ENCODE peak calls at places on chromosomes 5 and 9, in ten cellular contexts. N is HT1080; D is RCC 7860; Y is iPS DF 6.9; P is hippocampal formation; A is WTC11; I is bronchial epithelial cell; L is HT-29; H is activated CD4-positive, alpha-beta T cell treated with anti-CD3 and anti-CD28 coated beads for 48 hours; U is fibroblast of lung. B is an unnamed sample.

GRCh38 chr9:70291446-70291845 is 32.7 kb downstream of the SMC5 start:
- DNase-seq in U (no peak), A (no peak), H (no peak), P (no peak), Y (no peak), D (no peak), I (no peak), N (no peak), L (no peak), B (no peak)

GRCh38 chr5:176508603-176509002 is 28.6 kb downstream of the RNF44 start:
- DNase-seq in H (no peak), Y (no peak), P (no peak), D (no peak), N (no peak), I (no peak), L (no peak), A (no peak), U (no peak), B (no peak)

GRCh38 chr5:9316733-9317132 is 229.1 kb downstream of the SEMA5A start:
- DNase-seq in U (no peak), L (peak), P (no peak), N (no peak), I (peak), H (no peak), D (no peak), A (no peak), Y (no peak), B (no peak)

GRCh38 chr5:58080573-58080972 is 379.3 kb downstream of the PLK2 start:
- DNase-seq in U (peak), L (peak), I (peak), P (no peak), D (no peak), A (no peak), Y (no peak), N (peak), H (no peak), B (no peak)

GRCh38 chr9:20873240-20873860 is 158.1 kb downstream of the HACD4 start:
- DNase-seq in Y (no peak), U (peak), D (peak), I (no peak), H (no peak), N (no peak), P (no peak), A (no peak), L (no peak), B (no peak)

GRCh38 chr9:129989362-129989708 is 53.7 kb downstream of the FNBP1 start:
- DNase-seq in A (no peak), I (no peak), N (no peak), L (no peak), D (no peak), U (no peak), P (no peak), H (no peak), Y (no peak), B (no peak)

GRCh38 chr5:68344447-68345111 is 129.0 kb downstream of the PIK3R1 start:
- DNase-seq in Y (no peak), A (no peak), P (no peak), D (peak), I (peak), L (peak), U (peak), N (peak), H (peak), B (no peak)

GRCh38 chr5:146751781-146752401 is 126.7 kb downstream of the PPP2R2B start:
- DNase-seq in A (no peak), H (peak), N (no peak), U (no peak), L (no peak), I (no peak), P (no peak), Y (no peak), D (no peak), B (no peak)

GRCh38 chr5:43514471-43514815 is 505 bp downstream of the C5orf34 start:
- DNase-seq in A (no peak), U (peak), H (peak), P (no peak), D (peak), L (no peak), Y (no peak), I (peak), N (no peak), B (no peak)

GRCh38 chr5:33445808-33446207 is 5.0 kb downstream of the TARS1 start:
- DNase-seq in I (no peak), Y (no peak), D (no peak), H (no peak), A (no peak), P (no peak), L (no peak), U (no peak), N (no peak), B (no peak)

GRCh38 chr5:135950611-135951010 is 4.2 kb downstream of the LECT2 start:
- DNase-seq in I (no peak), U (peak), H (no peak), L (no peak), A (no peak), N (no peak), P (no peak), Y (no peak), D (no peak), B (no peak)

GRCh38 chr5:172002310-172002709 is 4.1 kb downstream of the FBXW11 start:
- DNase-seq in I (peak), Y (no peak), P (no peak), D (no peak), U (no peak), N (no peak), A (no peak), L (peak), H (no peak), B (no peak)

GRCh38 chr9:99000480-99001395 is 57.0 kb downstream of the COL15A1 start:
- DNase-seq in U (peak), A (no peak), N (peak), P (peak), Y (no peak), L (peak), I (peak), H (peak), D (peak), B (peak)

GRCh38 chr9:114180701-114181582 is 25.6 kb downstream of the COL27A1 start:
- DNase-seq in U (peak), D (no peak), N (no peak), H (no peak), Y (no peak), I (no peak), A (no peak), P (no peak), L (no peak), B (peak)